ENCODE peak calls at places on chromosomes 7 and 10, in four cellular contexts. Q, D, T and C are unnamed samples.

GRCh38 chr7:123122951-123123350 is 76.8 kb downstream of the SLC13A1 start:
- DNase-seq in Q (peak), D (peak), T (no peak), C (peak)

GRCh38 chr7:145398758-145399157 is 562.9 kb upstream of the TPK1 start:
- DNase-seq in Q (no peak), D (no peak), T (peak), C (no peak)

GRCh38 chr10:909831-910230 is 21.7 kb downstream of the LARP4B start:
- DNase-seq in Q (no peak), D (no peak), T (no peak), C (no peak)

GRCh38 chr7:126780993-126781392 is 471.7 kb downstream of the GRM8 start:
- DNase-seq in Q (no peak), D (no peak), T (no peak), C (no peak)

GRCh38 chr7:73774923-73775322 is 4.9 kb upstream of the CLDN3 start:
- DNase-seq in Q (no peak), D (peak), T (no peak), C (no peak)

GRCh38 chr7:49187543-49188268 is 263.4 kb downstream of the CDC14C start:
- DNase-seq in Q (no peak), D (peak), T (peak), C (no peak)

GRCh38 chr10:75111906-75112703 is 649 bp downstream of the SAMD8 start:
- DNase-seq in Q (peak), D (peak), T (peak), C (peak)

GRCh38 chr10:56269181-56269580 is 91.9 kb downstream of the ZWINT start:
- DNase-seq in Q (no peak), D (no peak), T (peak), C (no peak)

GRCh38 chr10:61869772-61870520 is 31.6 kb upstream of the ARID5B start:
- DNase-seq in Q (no peak), D (peak), T (no peak), C (no peak)